ENCODE peak calls at places on chromosomes 2 and 18, in four cellular contexts. O is GM12864, W is kidney tubule cell, E is GM10248. R is an unnamed sample.

GRCh38 chr2:160315337-160315736 is 115.3 kb upstream of the ITGB6 start:
- DNase-seq in W (peak; percentile 27), E (no peak), O (no peak), R (no peak)

GRCh38 chr2:66173635-66174034 is 261.3 kb upstream of the MEIS1 start:
- DNase-seq in E (no peak), O (no peak), W (no peak), R (no peak)

GRCh38 chr2:236871500-236872001 is 214.1 kb upstream of the COPS8 start:
- DNase-seq in O (no peak), W (peak; percentile 99), E (no peak), R (no peak)

GRCh38 chr18:8742382-8743361 is 37.3 kb downstream of the MTCL1 start:
- DNase-seq in O (no peak), W (no peak), E (no peak), R (no peak)

GRCh38 chr2:198102841-198103240 is 298.4 kb downstream of the PLCL1 start:
- DNase-seq in O (no peak), E (no peak), W (no peak), R (no peak)

GRCh38 chr2:151933266-151933804 is 105.1 kb upstream of the ARL5A start:
- DNase-seq in W (no peak), O (no peak), E (no peak), R (no peak)

GRCh38 chr18:77559274-77559910 is 309.7 kb downstream of the GALR1 start:
- DNase-seq in E (no peak), W (no peak), O (no peak), R (no peak)

GRCh38 chr2:71930073-71930681 is 217.5 kb downstream of the CYP26B1 start:
- DNase-seq in E (peak; percentile 7), O (no peak), W (no peak), R (no peak)

GRCh38 chr18:62118324-62118723 is 68.5 kb downstream of the PIGN start:
- DNase-seq in O (no peak), W (no peak), E (no peak), R (no peak)

GRCh38 chr2:168702579-168702978 is 99.9 kb upstream of the NOSTRIN start:
- DNase-seq in O (no peak), E (no peak), W (no peak), R (no peak)

GRCh38 chr2:174764281-174765063 is at the start of gene CHRNA1:
- DNase-seq in W (peak; percentile 45), E (no peak), O (no peak), R (no peak)

GRCh38 chr2:215833531-215834162 is 179.7 kb downstream of the MREG start:
- DNase-seq in O (no peak), W (no peak), E (no peak), R (no peak)

GRCh38 chr18:77165489-77166415 is 33.2 kb upstream of the MBP start:
- DNase-seq in E (no peak), W (peak; percentile 8), O (no peak), R (no peak)

GRCh38 chr2:10911291-10912075 is at the start of gene KCNF1:
- DNase-seq in O (no peak), E (no peak), W (peak; percentile 64), R (no peak)

GRCh38 chr2:96344011-96344410 is 8.4 kb downstream of the NCAPH start:
- DNase-seq in W (no peak), E (peak; percentile 67), O (peak; percentile 72), R (no peak)

GRCh38 chr2:137802038-137802437 is 162.2 kb upstream of the HNMT start:
- DNase-seq in W (no peak), E (no peak), O (no peak), R (no peak)

GRCh38 chr2:235238537-235238936 is 255.3 kb upstream of the AGAP1 start:
- DNase-seq in W (no peak), E (no peak), O (no peak), R (no peak)

GRCh38 chr2:60350791-60351190 is 202.7 kb downstream of the BCL11A start:
- DNase-seq in E (no peak), O (peak; percentile 60), W (no peak), R (no peak)

GRCh38 chr2:230713331-230714121 is 884 bp downstream of the CAB39 start:
- DNase-seq in E (peak; percentile 35), W (peak; percentile 50), O (no peak), R (peak; percentile 21)

GRCh38 chr18:41395695-41396094 is 559.3 kb upstream of the PIK3C3 start:
- DNase-seq in O (no peak), E (no peak), W (no peak), R (no peak)

GRCh38 chr2:127735537-127736399 is 34.5 kb downstream of the SFT2D3 start:
- DNase-seq in W (peak; percentile 83), E (no peak), O (no peak), R (no peak)

GRCh38 chr2:16630463-16630862 is 35.2 kb downstream of the CYRIA start:
- DNase-seq in O (no peak), E (no peak), W (no peak), R (no peak)

GRCh38 chr2:238117199-238118154 is 17.3 kb downstream of the ESPNL start:
- DNase-seq in E (no peak), O (no peak), W (peak; percentile 35), R (no peak)

GRCh38 chr2:240455719-240456606 is 20.5 kb downstream of the GPC1 start:
- DNase-seq in W (no peak), O (no peak), E (no peak), R (no peak)

GRCh38 chr2:71276311-71277158 is 49.6 kb upstream of the PAIP2B start:
- DNase-seq in E (peak; percentile 92), O (no peak), W (peak; percentile 90), R (peak; percentile 79)

GRCh38 chr2:38178142-38178541 is 102.2 kb upstream of the CYP1B1 start:
- DNase-seq in E (no peak), O (no peak), W (no peak), R (no peak)

GRCh38 chr2:216234106-216234505 is 125.0 kb downstream of the XRCC5 start:
- DNase-seq in W (no peak), O (no peak), E (no peak), R (no peak)

GRCh38 chr18:48950536-48951447 is at the start of gene SMAD7:
- DNase-seq in E (no peak), W (peak; percentile 41), O (no peak), R (no peak)

GRCh38 chr2:20218331-20219320 is 6.3 kb downstream of the SDC1 start:
- DNase-seq in E (no peak), W (no peak), O (no peak), R (no peak)

GRCh38 chr2:221715783-221716386 is 143.8 kb upstream of the EPHA4 start:
- DNase-seq in O (no peak), E (no peak), W (no peak), R (no peak)

GRCh38 chr2:237421542-237422047 is 7.6 kb upstream of the COL6A3 start:
- DNase-seq in O (peak; percentile 25), E (peak; percentile 68), W (peak; percentile 78), R (peak; percentile 61)

GRCh38 chr2:157438907-157439791 is 4.7 kb downstream of the CYTIP start:
- DNase-seq in E (no peak), O (no peak), W (peak; percentile 14), R (no peak)

GRCh38 chr18:69557246-69557781 is 156.6 kb downstream of the DOK6 start:
- DNase-seq in O (no peak), E (no peak), W (no peak), R (no peak)

GRCh38 chr2:30480703-30481322 is 33.8 kb downstream of the LCLAT1 start:
- DNase-seq in W (no peak), O (no peak), E (no peak), R (no peak)

GRCh38 chr18:48703033-48703386 is 164.2 kb downstream of the CTIF start:
- DNase-seq in W (no peak), O (no peak), E (no peak), R (no peak)

GRCh38 chr18:35852786-35853185 is 119.7 kb upstream of the RMP24 start:
- DNase-seq in E (no peak), O (no peak), W (no peak), R (no peak)

GRCh38 chr2:216064684-216065083 is 16.9 kb downstream of the PECR start:
- DNase-seq in W (no peak), E (no peak), O (no peak), R (no peak)